ENCODE peak calls at places on chromosome 10, in ten cellular contexts. C is testis; X is GM06990; W is Caco-2; M is heart left ventricle; E is SK-N-SH; T is upper lobe of left lung; O is HepG2; P is CD8-positive, alpha-beta T cell; B is transverse colon. U is an unnamed sample.

GRCh38 chr10:30453764-30454527 is 20.0 kb downstream of the MAP3K8 start:
- DNase-seq in C (no peak), X (no peak), W (no peak), M (no peak), E (no peak), T (no peak), O (no peak), P (no peak), B (no peak), U (no peak)

GRCh38 chr10:124186956-124187355 is 93.6 kb upstream of the CHST15 start:
- DNase-seq in C (no peak), X (no peak), W (no peak), M (no peak), E (no peak), T (no peak), O (no peak), P (no peak), B (no peak), U (no peak)

GRCh38 chr10:42753507-42754154 is 29.0 kb upstream of the BMS1 start:
- DNase-seq in C (no peak), X (no peak), W (peak; percentile 47), M (peak; percentile 35), E (peak; percentile 58), T (no peak), O (no peak), P (no peak), B (no peak), U (no peak)

GRCh38 chr10:59805043-59805442 is 51.8 kb upstream of the MRLN start:
- DNase-seq in C (peak; percentile 26), X (no peak), W (peak; percentile 68), M (peak; percentile 27), E (peak; percentile 23), T (peak; percentile 45), O (peak; percentile 13), P (no peak), B (peak; percentile 67), U (peak; percentile 45)

GRCh38 chr10:89547853-89548513 is 12.6 kb upstream of the SLC16A12 start:
- DNase-seq in C (no peak), X (no peak), W (no peak), M (no peak), E (no peak), T (no peak), O (no peak), P (no peak), B (no peak), U (no peak)

GRCh38 chr10:11603741-11604140 is 7.7 kb downstream of the USP6NL start:
- DNase-seq in C (no peak), X (no peak), W (no peak), M (no peak), E (no peak), T (no peak), O (peak; percentile 81), P (no peak), B (no peak), U (no peak)

GRCh38 chr10:89773081-89773480 is 71.7 kb downstream of the KIF20B start:
- DNase-seq in C (no peak), X (no peak), W (no peak), M (no peak), E (no peak), T (no peak), O (no peak), P (no peak), B (no peak), U (peak; percentile 52)

GRCh38 chr10:34716958-34717357 is 98.1 kb downstream of the PARD3 start:
- DNase-seq in C (no peak), X (peak; percentile 63), W (no peak), M (no peak), E (no peak), T (no peak), O (no peak), P (no peak), B (no peak), U (no peak)

GRCh38 chr10:123995461-123996131 is 97.8 kb downstream of the CHST15 start:
- DNase-seq in C (peak; percentile 66), X (peak; percentile 33), W (peak; percentile 45), M (peak; percentile 69), E (peak; percentile 74), T (peak; percentile 83), O (peak; percentile 49), P (no peak), B (peak; percentile 58), U (peak; percentile 77)

GRCh38 chr10:15426115-15426514 is 55.0 kb upstream of the FAM171A1 start:
- DNase-seq in C (no peak), X (no peak), W (no peak), M (no peak), E (no peak), T (no peak), O (no peak), P (no peak), B (no peak), U (no peak)

GRCh38 chr10:35639021-35639521 is 3.0 kb downstream of the FZD8 start:
- DNase-seq in C (no peak), X (no peak), W (no peak), M (no peak), E (peak; percentile 28), T (no peak), O (no peak), P (no peak), B (no peak), U (no peak)

DNA sequence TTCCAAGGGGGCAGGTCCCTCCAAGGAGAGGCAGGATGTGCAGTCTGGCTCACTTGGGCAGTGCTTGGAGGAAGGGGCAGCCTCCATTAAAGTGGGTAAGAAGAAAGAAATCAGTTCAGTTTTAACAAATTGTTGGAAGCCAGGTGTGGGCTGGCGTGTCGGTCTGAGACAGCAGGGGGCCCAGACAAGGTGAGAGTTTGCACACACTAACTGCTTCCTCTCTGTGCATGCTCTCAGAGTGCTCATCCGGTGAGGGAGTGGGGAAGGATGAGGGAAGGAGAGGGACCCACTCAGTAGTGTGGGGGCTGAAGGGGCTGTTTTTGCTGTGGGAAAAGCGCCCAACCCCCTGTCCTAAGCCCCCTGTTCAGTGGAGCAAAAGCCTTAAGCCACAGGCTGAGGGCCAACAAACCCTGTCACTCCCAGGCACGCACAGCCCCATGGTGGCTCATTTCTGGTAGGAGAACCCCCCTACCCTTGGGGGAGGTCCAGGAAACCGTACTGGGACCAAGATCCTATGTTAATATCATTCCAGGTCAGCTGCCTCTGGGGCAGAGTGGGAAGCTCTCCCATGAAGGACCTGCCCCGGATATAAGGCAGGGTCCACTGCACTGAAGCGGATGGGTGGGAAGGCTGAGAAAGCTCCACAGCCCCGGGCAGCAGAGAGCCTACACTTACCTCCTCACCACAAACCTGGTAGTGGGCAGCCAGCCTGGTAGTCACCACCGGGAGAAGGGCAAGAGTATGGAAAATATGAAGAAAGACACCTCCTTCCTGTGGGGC is 5.1 kb upstream of the PCBD1 start:
- DNase-seq in C (no peak), X (no peak), W (no peak), M (no peak), E (no peak), T (no peak), O (no peak), P (no peak), B (no peak), U (no peak)
- H3K4me3 ChIP-seq in C (no peak overlapping the region), X (no peak overlapping the region), W (no peak overlapping the region), M (no peak overlapping the region), E (no peak overlapping the region), T (no peak overlapping the region), O (no peak overlapping the region), P (no peak overlapping the region), B (no peak overlapping the region), U (no peak overlapping the region)

DNA sequence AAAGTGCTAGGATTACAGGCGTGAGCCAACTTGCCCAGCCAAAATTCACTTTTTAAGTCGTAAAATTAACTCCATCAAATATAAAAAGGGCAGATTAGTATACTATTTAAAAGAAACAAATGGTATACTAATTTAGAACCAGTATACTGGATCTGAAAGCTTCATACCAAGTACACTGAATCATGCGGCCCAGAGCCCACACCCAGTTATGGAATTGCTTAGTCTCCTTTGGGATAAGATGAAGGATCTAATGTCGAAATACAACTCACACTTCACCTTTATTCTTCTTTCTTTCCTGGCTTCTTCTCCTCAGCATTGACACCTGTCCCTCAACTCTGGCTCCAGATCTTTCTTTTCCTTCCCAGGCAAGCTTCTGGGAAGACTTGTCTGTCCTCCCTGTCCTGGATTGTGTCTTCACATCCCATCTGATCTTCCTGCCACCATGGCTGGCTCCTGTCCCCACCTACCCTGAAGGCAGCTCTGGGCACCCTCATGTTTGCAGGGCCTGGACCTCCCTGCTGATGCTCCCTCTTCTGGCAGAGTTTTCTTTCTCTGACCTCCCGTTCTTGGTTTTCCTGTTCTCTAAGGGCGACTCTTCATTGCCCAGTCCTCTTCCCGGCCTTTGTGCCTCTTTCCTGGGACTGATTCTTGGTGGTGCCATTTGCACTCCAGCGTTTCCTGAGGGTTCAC is 57.8 kb upstream of the CTBP2 start:
- DNase-seq in C (no peak), X (no peak), W (no peak), M (no peak), E (no peak), T (no peak), O (no peak), P (no peak), B (no peak), U (peak; percentile 74)
- TF ChIP-seq CTCF in C (no peak), X (no peak), W (no peak), M (no peak), E (no peak), T (no peak), O (peak; percentile 22), P (no peak), B (no peak), U (peak; percentile 5)

GRCh38 chr10:16929067-16929466 is 111.8 kb upstream of the RSU1 start:
- DNase-seq in C (no peak), X (no peak), W (no peak), M (no peak), E (no peak), T (no peak), O (peak; percentile 1), P (no peak), B (no peak), U (no peak)

GRCh38 chr10:16931919-16932318 is 114.7 kb upstream of the RSU1 start:
- DNase-seq in C (no peak), X (no peak), W (no peak), M (no peak), E (no peak), T (no peak), O (no peak), P (no peak), B (no peak), U (no peak)

GRCh38 chr10:16930540-16930939 is 113.3 kb upstream of the RSU1 start:
- DNase-seq in C (no peak), X (no peak), W (no peak), M (no peak), E (no peak), T (no peak), O (no peak), P (no peak), B (no peak), U (no peak)

DNA sequence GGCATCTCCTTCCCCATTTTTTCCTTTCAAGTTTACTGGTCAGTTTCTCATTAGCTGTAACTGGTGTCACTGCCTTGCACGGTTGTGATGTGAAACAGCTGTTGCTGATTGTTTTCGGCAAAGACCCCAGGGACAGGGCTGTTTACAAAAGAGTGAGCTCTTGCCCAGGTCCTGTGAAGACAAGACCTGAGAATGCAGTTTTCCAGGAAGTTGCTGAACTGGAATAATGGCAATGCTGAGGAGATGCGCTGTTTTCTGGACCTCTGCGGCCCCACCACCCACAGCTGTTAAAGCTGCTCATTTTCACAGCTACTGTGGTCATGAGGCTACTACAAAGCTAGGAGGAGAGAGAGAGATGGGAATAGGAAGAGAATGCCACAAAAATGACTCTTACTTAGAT is 116.6 kb upstream of the RSU1 start:
- DNase-seq in C (peak; percentile 53), X (peak; percentile 6), W (no peak), M (no peak), E (no peak), T (no peak), O (no peak), P (no peak), B (no peak), U (no peak)
- H3K4me3 ChIP-seq in C (no peak overlapping the region), X (no peak overlapping the region), W (no peak overlapping the region), M (no peak overlapping the region), E (no peak overlapping the region), T (no peak overlapping the region), O (no peak overlapping the region), P (no peak overlapping the region), B (no peak overlapping the region), U (no peak overlapping the region)

GRCh38 chr10:82934429-82934828 is 1059.4 kb downstream of the NRG3 start:
- DNase-seq in C (no peak), X (no peak), W (peak; percentile 53), M (no peak), E (peak; percentile 1), T (no peak), O (no peak), P (no peak), B (no peak), U (peak; percentile 1)
- TF ChIP-seq CTCF in C (no peak), X (peak; percentile 45), W (peak; percentile 47), M (no peak), E (no peak), T (no peak), O (no peak), P (no peak), B (no peak), U (peak; percentile 24)

U was measured in epithelial cell of esophagus.